ENCODE peak calls at places on chromosomes 5 and 9, in eight cellular contexts. O, S, B, H, Y, L, F and G are unnamed samples.

GRCh38 chr5:36728697-36729543 is 122.5 kb downstream of the SLC1A3 start:
- DNase-seq in O (no peak), S (no peak), B (no peak), H (peak; percentile 50), Y (no peak), L (peak; percentile 85), F (peak; percentile 19), G (peak; percentile 81)

GRCh38 chr5:170182461-170182860 is 50.3 kb upstream of the C5orf58 start:
- DNase-seq in O (no peak), S (no peak), B (no peak), H (no peak), Y (no peak), L (no peak), F (no peak), G (no peak)

GRCh38 chr5:3428355-3428754 is 167.3 kb upstream of the IRX1 start:
- DNase-seq in O (no peak), S (no peak), B (no peak), H (no peak), Y (no peak), L (no peak), F (no peak), G (no peak)

GRCh38 chr5:150419630-150420270 is 7.0 kb upstream of the CD74 start:
- DNase-seq in O (no peak), S (no peak), B (no peak), H (no peak), Y (no peak), L (no peak), F (no peak), G (no peak)

GRCh38 chr9:132235125-132235524 is 73.3 kb downstream of the NTNG2 start:
- DNase-seq in O (no peak), S (no peak), B (no peak), H (no peak), Y (no peak), L (no peak), F (no peak), G (no peak)

GRCh38 chr5:149389552-149390495 is 10.7 kb upstream of the IL17B start:
- DNase-seq in O (no peak), S (no peak), B (no peak), H (no peak), Y (no peak), L (no peak), F (no peak), G (no peak)

GRCh38 chr5:55601209-55601618 is 66.5 kb upstream of the PLPP1 start:
- DNase-seq in O (peak; percentile 75), S (peak; percentile 72), B (no peak), H (peak; percentile 95), Y (peak; percentile 63), L (peak; percentile 96), F (peak; percentile 47), G (peak; percentile 87)

GRCh38 chr5:68846828-68847227 is 247.0 kb upstream of the SLC30A5 start:
- DNase-seq in O (no peak), S (no peak), B (no peak), H (no peak), Y (no peak), L (no peak), F (no peak), G (no peak)